ENCODE peak calls at places on chromosomes 3 and 15, in four cellular contexts. L is HTR-8/SVneo, G is HT1080, B is skeletal muscle cell. X is an unnamed sample.

GRCh38 chr3:13106308-13106970 is 33.2 kb upstream of the IQSEC1 start:
- DNase-seq in L (no peak), G (no peak), B (no peak), X (no peak)

GRCh38 chr3:86147119-86147518 is 843.8 kb downstream of the VGLL3 start:
- DNase-seq in L (no peak), G (no peak), B (no peak), X (peak)

GRCh38 chr3:134877788-134878187 is 82.7 kb downstream of the EPHB1 start:
- DNase-seq in L (no peak), G (peak), B (no peak), X (no peak)

GRCh38 chr3:177448987-177449975 is 252.0 kb upstream of the TBL1XR1 start:
- DNase-seq in L (no peak), G (peak), B (no peak), X (no peak)

GRCh38 chr15:100252779-100253417 is 88.9 kb downstream of the ADAMTS17 start:
- DNase-seq in L (no peak), G (no peak), B (no peak), X (no peak)

GRCh38 chr15:87209891-87210649 is 1046.5 kb downstream of the NTRK3 start:
- DNase-seq in L (no peak), G (no peak), B (no peak), X (no peak)

GRCh38 chr3:135260025-135260424 is 465.0 kb downstream of the EPHB1 start:
- DNase-seq in L (no peak), G (no peak), B (no peak), X (no peak)

GRCh38 chr3:36178018-36178417 is 202.3 kb upstream of the STAC start:
- DNase-seq in L (no peak), G (no peak), B (no peak), X (no peak)

GRCh38 chr3:155664922-155665695 is 79.8 kb downstream of the PLCH1 start:
- DNase-seq in L (no peak), G (peak), B (peak), X (peak)

GRCh38 chr15:62452656-62453055 is 287.6 kb upstream of the C2CD4B start:
- DNase-seq in L (no peak), G (no peak), B (no peak), X (no peak)

GRCh38 chr15:98177950-98178848 is 217.7 kb downstream of the ARRDC4 start:
- DNase-seq in L (peak), G (peak), B (peak), X (peak)

GRCh38 chr3:12229896-12230295 is 59.0 kb upstream of the PPARG start:
- DNase-seq in L (no peak), G (no peak), B (no peak), X (no peak)

GRCh38 chr15:45376967-45377629 is 1.2 kb downstream of the GATM start:
- DNase-seq in L (no peak), G (no peak), B (no peak), X (no peak)

GRCh38 chr3:196842567-196843434 is 24.9 kb upstream of the SENP5 start:
- DNase-seq in L (no peak), G (peak), B (no peak), X (no peak)

GRCh38 chr3:13088020-13089006 is 15.1 kb upstream of the IQSEC1 start:
- DNase-seq in L (no peak), G (no peak), B (no peak), X (no peak)

GRCh38 chr3:12764171-12764776 is 5.2 kb upstream of the TMEM40 start:
- DNase-seq in L (no peak), G (no peak), B (no peak), X (no peak)

GRCh38 chr15:50380089-50380488 is 25.1 kb upstream of the GABPB1 start:
- DNase-seq in L (no peak), G (no peak), B (no peak), X (no peak)

GRCh38 chr3:78314327-78314726 is 1274.4 kb downstream of the ROBO2 start:
- DNase-seq in L (no peak), G (no peak), B (no peak), X (no peak)

GRCh38 chr3:45646051-45646585 is 43.1 kb upstream of the SACM1L start:
- DNase-seq in L (no peak), G (no peak), B (no peak), X (no peak)

GRCh38 chr3:129530331-129530761 is 1.9 kb downstream of the RHO start:
- DNase-seq in L (no peak), G (no peak), B (peak), X (no peak)

GRCh38 chr3:122123885-122124284 is 59.6 kb upstream of the CASR start:
- DNase-seq in L (no peak), G (no peak), B (no peak), X (no peak)

GRCh38 chr15:51314391-51315337 is 23.7 kb downstream of the CYP19A1 start:
- DNase-seq in L (no peak), G (no peak), B (no peak), X (no peak)

GRCh38 chr3:78506581-78507195 is 1261.1 kb downstream of the ROBO1 start:
- DNase-seq in L (peak), G (peak), B (no peak), X (no peak)

GRCh38 chr3:34111361-34111760 is 312.9 kb downstream of the PDCD6IP start:
- DNase-seq in L (no peak), G (no peak), B (no peak), X (no peak)

GRCh38 chr3:179811321-179812095 is 158.7 kb downstream of the USP13 start:
- DNase-seq in L (peak), G (peak), B (peak), X (peak)

GRCh38 chr3:115022214-115022613 is 124.9 kb downstream of the ZBTB20 start:
- DNase-seq in L (no peak), G (no peak), B (no peak), X (no peak)

GRCh38 chr3:188315563-188315962 is 161.6 kb downstream of the LPP start:
- DNase-seq in L (no peak), G (no peak), B (no peak), X (no peak)

GRCh38 chr3:165125836-165126235 is 47.5 kb upstream of the SI start:
- DNase-seq in L (no peak), G (no peak), B (no peak), X (no peak)

GRCh38 chr3:172676208-172676920 is 34.5 kb downstream of the NCEH1 start:
- DNase-seq in L (no peak), G (no peak), B (no peak), X (no peak)

GRCh38 chr15:31248951-31249350 is 77.7 kb upstream of the KLF13 start:
- DNase-seq in L (no peak), G (no peak), B (no peak), X (no peak)

GRCh38 chr15:81666828-81667227 is 292.8 kb upstream of the TMC3 start:
- DNase-seq in L (no peak), G (no peak), B (no peak), X (no peak)

GRCh38 chr3:81886081-81886480 is 124.6 kb upstream of the GBE1 start:
- DNase-seq in L (no peak), G (peak), B (no peak), X (peak)

GRCh38 chr3:72187131-72187530 is 402.2 kb upstream of the PROK2 start:
- DNase-seq in L (no peak), G (no peak), B (no peak), X (no peak)

GRCh38 chr3:40313975-40314860 is 4.7 kb downstream of the EIF1B start:
- DNase-seq in L (no peak), G (no peak), B (no peak), X (peak)

GRCh38 chr3:150236683-150237082 is 171.4 kb upstream of the TSC22D2 start:
- DNase-seq in L (no peak), G (peak), B (peak), X (no peak)

GRCh38 chr3:4888913-4889846 is 90.1 kb upstream of the BHLHE40 start:
- DNase-seq in L (no peak), G (no peak), B (peak), X (no peak)

GRCh38 chr15:27327467-27328045 is 356.6 kb downstream of the GABRG3 start:
- DNase-seq in L (no peak), G (no peak), B (no peak), X (no peak)

GRCh38 chr15:85379403-85380131 is 836 bp upstream of the AKAP13 start:
- DNase-seq in L (no peak), G (peak), B (no peak), X (no peak)

X was measured in RKO.